ENCODE peak calls at places on chromosomes 11 and 22, in seven cellular contexts. I is neural crest cell, W is AG09319, Z is NCI-H2171, U is lung microvascular endothelial cell, M is GM03348, R is epithelial cell of prostate. F is an unnamed sample.

GRCh38 chr11:34348919-34349318 is 8.9 kb downstream of the ABTB2 start:
- DNase-seq in I (no peak), W (no peak), Z (no peak), U (no peak), M (no peak), R (no peak), F (no peak)

GRCh38 chr11:66686801-66687750 is 9.4 kb upstream of the RBM4B start:
- DNase-seq in I (no peak), W (no peak), Z (no peak), U (no peak), M (no peak), R (peak; percentile 79), F (no peak)

GRCh38 chr11:59097113-59097708 is 9.8 kb upstream of the FAM111B start:
- DNase-seq in I (peak; percentile 51), W (peak; percentile 29), Z (no peak), U (peak; percentile 66), M (peak; percentile 53), R (no peak), F (no peak)

GRCh38 chr22:42318967-42319366 is 48.5 kb upstream of the TCF20 start:
- DNase-seq in I (no peak), W (no peak), Z (no peak), U (no peak), M (no peak), R (no peak), F (no peak)

GRCh38 chr11:79406376-79406775 is 34.5 kb downstream of the TENM4 start:
- DNase-seq in I (no peak), W (no peak), Z (no peak), U (no peak), M (no peak), R (no peak), F (no peak)

GRCh38 chr11:15675683-15676082 is 561.0 kb downstream of the INSC start:
- DNase-seq in I (no peak), W (no peak), Z (no peak), U (no peak), M (no peak), R (no peak), F (no peak)

GRCh38 chr11:2089536-2090165 is 49.5 kb downstream of the IGF2 start:
- DNase-seq in I (no peak), W (no peak), Z (no peak), U (peak; percentile 37), M (peak; percentile 35), R (no peak), F (peak; percentile 0)

GRCh38 chr11:104432526-104432925 is 268.6 kb upstream of the PDGFD start:
- DNase-seq in I (no peak), W (no peak), Z (no peak), U (no peak), M (no peak), R (no peak), F (no peak)

GRCh38 chr11:71076021-71076420 is 176.4 kb downstream of the SHANK2 start:
- DNase-seq in I (no peak), W (no peak), Z (no peak), U (no peak), M (no peak), R (no peak), F (no peak)

GRCh38 chr22:31337178-31337577 is 9.0 kb downstream of the PATZ1 start:
- DNase-seq in I (no peak), W (no peak), Z (no peak), U (no peak), M (no peak), R (no peak), F (no peak)

GRCh38 chr11:3215346-3216026 is 3.1 kb downstream of the MRGPRG start:
- DNase-seq in I (no peak), W (no peak), Z (no peak), U (no peak), M (no peak), R (no peak), F (no peak)

GRCh38 chr22:33971561-33971961 is 51.3 kb upstream of the LARGE1 start:
- DNase-seq in I (no peak), W (no peak), Z (no peak), U (no peak), M (no peak), R (peak; percentile 5), F (no peak)

GRCh38 chr22:37626144-37626543 is 13.3 kb upstream of the SH3BP1 start:
- DNase-seq in I (no peak), W (no peak), Z (no peak), U (no peak), M (no peak), R (no peak), F (no peak)

GRCh38 chr11:126246636-126247035 is 22.1 kb downstream of the SRPRA start:
- DNase-seq in I (no peak), W (no peak), Z (no peak), U (peak; percentile 36), M (peak; percentile 70), R (no peak), F (no peak)

GRCh38 chr22:32649515-32650200 is 151.8 kb upstream of the TIMP3 start:
- DNase-seq in I (no peak), W (no peak), Z (no peak), U (no peak), M (peak; percentile 83), R (no peak), F (no peak)

GRCh38 chr11:103525069-103525468 is 415.8 kb downstream of the DYNC2H1 start:
- DNase-seq in I (no peak), W (no peak), Z (no peak), U (peak; percentile 43), M (peak; percentile 18), R (no peak), F (no peak)

GRCh38 chr11:11555228-11555627 is 66.6 kb downstream of the GALNT18 start:
- DNase-seq in I (no peak), W (no peak), Z (peak; percentile 74), U (no peak), M (no peak), R (no peak), F (no peak)

GRCh38 chr11:69002743-69003231 is 10.3 kb downstream of the MRGPRF start:
- DNase-seq in I (no peak), W (no peak), Z (no peak), U (no peak), M (no peak), R (no peak), F (no peak)

GRCh38 chr22:30891443-30891755 is 77.2 kb downstream of the MORC2 start:
- DNase-seq in I (no peak), W (no peak), Z (no peak), U (no peak), M (no peak), R (no peak), F (no peak)

GRCh38 chr11:128532571-128533091 is 54.7 kb downstream of the ETS1 start:
- DNase-seq in I (peak; percentile 26), W (no peak), Z (no peak), U (no peak), M (no peak), R (no peak), F (no peak)

GRCh38 chr11:5280582-5281102 is 10.9 kb upstream of the HBE1 start:
- DNase-seq in I (no peak), W (peak; percentile 95), Z (no peak), U (peak; percentile 61), M (peak; percentile 93), R (peak; percentile 92), F (peak; percentile 16)

GRCh38 chr22:32752868-32753520 is 48.5 kb upstream of the TIMP3 start:
- DNase-seq in I (no peak), W (no peak), Z (no peak), U (no peak), M (no peak), R (no peak), F (no peak)

GRCh38 chr22:35452810-35453743 is 53.1 kb downstream of the MCM5 start:
- DNase-seq in I (no peak), W (no peak), Z (no peak), U (no peak), M (no peak), R (no peak), F (no peak)

GRCh38 chr11:8250981-8251620 is 12.6 kb downstream of the LMO1 start:
- DNase-seq in I (no peak), W (no peak), Z (no peak), U (no peak), M (no peak), R (no peak), F (no peak)

GRCh38 chr11:36077886-36078685 is 134.2 kb downstream of the LDLRAD3 start:
- DNase-seq in I (no peak), W (no peak), Z (no peak), U (no peak), M (no peak), R (no peak), F (no peak)

GRCh38 chr11:65743928-65744698 is 23.5 kb upstream of the RNASEH2C start:
- DNase-seq in I (peak; percentile 8), W (no peak), Z (no peak), U (peak; percentile 55), M (peak; percentile 57), R (no peak), F (no peak)

GRCh38 chr11:1060885-1061616 is 13.6 kb upstream of the MUC2 start:
- DNase-seq in I (no peak), W (peak; percentile 29), Z (no peak), U (peak; percentile 66), M (peak; percentile 86), R (peak; percentile 36), F (no peak)

GRCh38 chr22:25702571-25703167 is 39.3 kb upstream of the MYO18B start:
- DNase-seq in I (no peak), W (no peak), Z (no peak), U (peak; percentile 1), M (no peak), R (peak; percentile 56), F (no peak)

GRCh38 chr11:12008790-12009616 is 577 bp upstream of the DKK3 start:
- DNase-seq in I (peak; percentile 54), W (no peak), Z (no peak), U (peak; percentile 85), M (peak; percentile 90), R (no peak), F (no peak)

GRCh38 chr11:74784234-74784633 is 35.6 kb downstream of the RNF169 start:
- DNase-seq in I (no peak), W (no peak), Z (no peak), U (no peak), M (no peak), R (no peak), F (no peak)

GRCh38 chr22:47618611-47619010 is 856.2 kb downstream of the TBC1D22A start:
- DNase-seq in I (no peak), W (no peak), Z (no peak), U (no peak), M (no peak), R (no peak), F (no peak)

GRCh38 chr11:129279326-129280026 is 87.4 kb upstream of the ARHGAP32 start:
- DNase-seq in I (peak; percentile 74), W (peak; percentile 37), Z (peak; percentile 84), U (peak; percentile 85), M (peak; percentile 99), R (no peak), F (peak; percentile 29)